ENCODE peak calls at places on chromosomes 11 and 22, in eight cellular contexts. W is GM12891, G is spleen, Q is tibial nerve, V is gastrocnemius medialis, B is H54, I is esophagus muscularis mucosa, T is A549. O is an unnamed sample.

GRCh38 chr22:49062155-49063039 is 765.3 kb downstream of the BRD1 start:
- DNase-seq in V (no peak), G (no peak), B (no peak), Q (no peak), I (no peak), W (no peak), T (no peak), O (no peak)

GRCh38 chr11:73265853-73266643 is 6.1 kb upstream of the P2RY6 start:
- DNase-seq in G (no peak), Q (no peak), W (no peak), T (no peak), V (no peak), I (no peak), B (no peak), O (no peak)

GRCh38 chr11:10080134-10080533 is 213.9 kb downstream of the SBF2 start:
- DNase-seq in B (no peak), V (no peak), T (no peak), Q (no peak), I (no peak), G (no peak), W (no peak), O (no peak)

GRCh38 chr11:48056325-48057183 is 76.2 kb downstream of the PTPRJ start:
- DNase-seq in T (no peak), I (no peak), V (no peak), Q (no peak), B (no peak), W (no peak), G (no peak), O (no peak)

GRCh38 chr11:99327527-99327926 is 306.8 kb downstream of the CNTN5 start:
- DNase-seq in Q (no peak), G (no peak), V (no peak), B (no peak), T (no peak), I (no peak), W (no peak), O (no peak)

GRCh38 chr11:27386176-27386575 is 23.2 kb upstream of the CCDC34 start:
- DNase-seq in B (no peak), T (no peak), I (no peak), V (no peak), G (no peak), W (no peak), Q (no peak), O (no peak)

GRCh38 chr11:77791301-77791700 is 29.2 kb downstream of the RSF1 start:
- DNase-seq in Q (no peak), V (no peak), W (no peak), G (no peak), I (no peak), B (no peak), T (no peak), O (no peak)

GRCh38 chr11:46338636-46338987 is 8.7 kb upstream of the DGKZ start:
- DNase-seq in V (no peak), G (no peak), W (no peak), I (no peak), B (no peak), Q (no peak), T (no peak), O (no peak)

GRCh38 chr11:118437736-118438125 is 1.4 kb downstream of the KMT2A start:
- DNase-seq in B (no peak), G (peak), Q (peak), V (no peak), W (no peak), I (no peak), T (no peak), O (peak)

GRCh38 chr11:7564803-7565202 is 51.0 kb downstream of the PPFIBP2 start:
- DNase-seq in B (no peak), T (no peak), Q (no peak), W (no peak), V (no peak), I (no peak), G (no peak), O (no peak)

GRCh38 chr11:100629671-100630070 is 57.4 kb upstream of the ARHGAP42 start:
- DNase-seq in T (no peak), I (no peak), Q (no peak), B (no peak), G (no peak), V (no peak), W (no peak), O (no peak)

GRCh38 chr11:111918390-111919256 is at the start of gene C11orf52:
- DNase-seq in W (no peak), B (no peak), T (no peak), G (no peak), I (peak), V (peak), Q (no peak), O (no peak)

GRCh38 chr22:36369922-36370781 is 17.6 kb downstream of the MYH9 start:
- DNase-seq in I (no peak), B (no peak), G (peak), T (no peak), W (no peak), V (no peak), Q (no peak), O (no peak)

GRCh38 chr11:128472128-128473110 is 114.9 kb downstream of the ETS1 start:
- DNase-seq in B (no peak), T (no peak), W (no peak), Q (no peak), I (no peak), V (no peak), G (no peak), O (no peak)

GRCh38 chr11:107591098-107591445 is at the start of gene ELMOD1:
- DNase-seq in W (peak), G (peak), T (peak), B (peak), Q (no peak), I (no peak), V (peak), O (no peak)

GRCh38 chr11:83002047-83002446 is 69.7 kb downstream of the RAB30 start:
- DNase-seq in B (no peak), G (no peak), T (no peak), V (no peak), I (no peak), Q (no peak), W (no peak), O (no peak)

GRCh38 chr22:21694795-21695431 is 29.1 kb downstream of the PPIL2 start:
- DNase-seq in V (no peak), T (no peak), I (no peak), W (no peak), G (no peak), B (no peak), Q (no peak), O (no peak)

GRCh38 chr11:43947003-43947500 is 4.6 kb downstream of the C11orf96 start:
- DNase-seq in I (no peak), B (no peak), V (no peak), G (peak), W (no peak), T (no peak), Q (no peak), O (no peak)
- TF ChIP-seq POLR2A in I (no peak), B (no peak), V (no peak), G (no peak), W (no peak), T (no peak), Q (no peak), O (no peak)

DNA sequence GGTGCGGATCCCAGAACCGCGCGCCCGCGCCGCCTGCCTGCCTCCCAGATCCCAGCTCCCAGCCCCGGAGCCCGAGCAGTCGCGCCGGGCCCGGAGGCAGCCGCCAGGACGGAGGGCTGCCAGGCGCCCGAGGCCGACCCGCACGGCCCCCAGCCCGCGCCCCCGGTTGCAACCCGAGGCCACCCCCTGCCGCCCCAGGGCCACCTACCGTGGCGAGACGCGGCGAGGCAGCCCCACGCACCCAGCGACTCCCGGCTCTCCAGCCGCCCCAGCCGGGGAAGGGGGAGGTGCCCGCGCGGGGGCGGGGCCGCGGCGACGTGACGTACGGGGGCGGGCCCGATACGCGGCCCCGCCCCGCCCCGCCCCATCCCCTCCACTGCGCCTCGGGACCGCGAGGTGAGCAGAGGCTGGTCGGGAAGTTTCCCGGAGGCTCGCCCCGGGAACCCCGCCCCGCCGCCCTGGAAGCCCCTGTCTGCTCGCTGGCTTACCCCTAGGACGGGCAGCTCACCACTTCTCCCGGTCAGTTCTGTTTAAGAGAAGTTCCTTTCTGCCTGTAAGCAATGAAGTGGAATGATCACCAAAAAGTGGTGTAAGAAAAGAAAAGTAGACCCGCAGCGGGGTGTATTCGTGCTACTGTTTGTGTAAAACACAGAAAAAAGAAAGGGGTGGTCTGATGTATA is at the start of gene TPST2:
- DNase-seq in G (peak), Q (peak), T (peak), V (peak), I (peak), B (peak), W (peak), O (peak)
- TF ChIP-seq POLR2A in G (peak), Q (peak), T (peak), V (peak), I (no peak), B (peak), W (peak), O (no peak)

GRCh38 chr11:533049-533585 is 2.3 kb downstream of the HRAS start:
- DNase-seq in B (no peak), W (no peak), V (no peak), I (no peak), G (peak), Q (no peak), T (no peak), O (no peak)

GRCh38 chr11:533586-534196 is 1.7 kb downstream of the HRAS start:
- DNase-seq in Q (no peak), W (no peak), I (no peak), T (no peak), B (no peak), G (peak), V (no peak), O (peak)

GRCh38 chr11:534197-534591 is 1.2 kb downstream of the HRAS start:
- DNase-seq in I (no peak), W (no peak), T (no peak), V (no peak), B (no peak), G (no peak), Q (no peak), O (peak)

GRCh38 chr11:535519-536454 is at the start of gene HRAS:
- DNase-seq in Q (peak), T (peak), W (peak), I (peak), G (peak), V (peak), B (peak), O (peak)

DNA sequence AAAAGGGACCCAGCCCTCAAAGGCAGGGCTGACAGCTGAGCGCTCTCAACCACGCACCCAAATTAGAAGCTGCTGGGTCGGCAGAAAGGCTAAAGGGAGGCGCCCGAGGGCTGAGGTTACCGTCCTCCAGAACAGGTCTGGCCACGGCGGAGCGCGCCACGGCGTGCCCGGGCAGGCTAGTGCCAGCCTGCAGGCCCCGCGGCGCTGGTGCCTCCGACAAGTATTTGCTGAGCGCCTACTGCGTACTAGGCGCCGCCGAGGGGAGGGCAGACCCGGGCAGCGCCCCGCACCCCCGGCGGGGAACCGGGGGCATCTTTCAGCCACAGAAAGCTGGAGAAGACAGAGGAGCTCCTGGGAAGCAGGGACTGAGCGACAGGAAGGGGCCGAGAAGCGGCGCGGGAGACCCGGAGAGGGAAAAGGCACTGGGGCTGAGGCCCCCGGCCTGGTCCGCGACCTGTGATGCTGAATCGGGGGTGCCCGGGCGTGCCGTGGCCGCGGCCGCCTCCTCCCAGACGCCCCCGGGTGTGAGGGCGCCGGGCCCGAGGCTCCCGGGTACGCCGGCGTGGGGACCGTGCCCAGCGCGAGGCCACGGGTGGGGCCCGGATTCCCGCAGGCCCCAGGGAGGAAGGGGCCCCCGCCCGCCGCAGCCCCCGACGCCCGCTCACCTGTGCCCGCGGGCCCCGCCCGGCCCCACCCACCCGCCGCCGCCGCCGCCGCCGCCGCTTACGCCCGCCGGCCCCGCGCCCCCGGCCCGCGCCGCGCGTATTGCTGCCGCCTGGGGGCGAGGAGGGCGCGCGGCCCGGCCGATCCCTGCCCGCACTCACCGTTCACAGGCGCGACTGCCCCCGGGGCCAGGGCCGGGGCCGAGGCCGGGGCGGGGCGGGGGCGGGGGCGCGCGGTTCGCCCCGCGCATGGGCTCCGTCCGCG is 521 bp downstream of the HRAS start:
- DNase-seq in V (no peak), I (no peak), B (no peak), W (no peak), G (peak), T (peak), Q (no peak), O (peak)
- TF ChIP-seq POLR2A in V (peak), I (no peak), B (peak), W (no peak), G (no peak), T (no peak), Q (no peak), O (no peak)

GRCh38 chr11:95089620-95090542 is at the start of gene ENDOD1:
- DNase-seq in T (peak), I (peak), B (peak), W (peak), G (peak), Q (peak), V (peak), O (peak)
- TF ChIP-seq POLR2A in T (peak), I (no peak), B (peak), W (peak), G (no peak), Q (peak), V (peak), O (no peak)

O was measured in lower leg skin.